ENCODE peak calls at places on chromosome 5, in four cellular contexts. Y is adrenal gland; P is CD4-positive, alpha-beta memory T cell; H is fibroblast of lung. F is an unnamed sample.
A peak's percentile ranks its signal among the peaks of the same experiment; 100 is the strongest.

GRCh38 chr5:179228341-179229121 is 116.7 kb downstream of the ADAMTS2 start:
- DNase-seq in H (peak; percentile 5), Y (no peak), P (no peak), F (peak; percentile 24)

GRCh38 chr5:158609729-158610128 is 490.0 kb downstream of the EBF1 start:
- DNase-seq in H (peak; percentile 73), P (no peak), Y (no peak), F (no peak)

GRCh38 chr5:60649288-60649917 is 50.6 kb downstream of the DEPDC1B start:
- DNase-seq in P (no peak), H (peak; percentile 25), Y (no peak), F (no peak)

GRCh38 chr5:37888476-37888875 is 48.6 kb upstream of the GDNF start:
- DNase-seq in P (no peak), Y (no peak), H (peak; percentile 70), F (no peak)

GRCh38 chr5:176415240-176416122 is 858 bp downstream of the CLTB start:
- DNase-seq in P (no peak), H (peak; percentile 63), Y (no peak), F (peak; percentile 63)

GRCh38 chr5:66882592-66883227 is 286.5 kb downstream of the MAST4 start:
- DNase-seq in Y (no peak), H (peak; percentile 83), P (no peak), F (no peak)

GRCh38 chr5:2130361-2130760 is 247.6 kb upstream of the IRX4 start:
- DNase-seq in Y (no peak), P (no peak), H (no peak), F (no peak)

GRCh38 chr5:135442387-135443256 is 4.5 kb downstream of the DCANP1 start:
- DNase-seq in P (no peak), Y (no peak), H (no peak), F (no peak)

GRCh38 chr5:73743161-73743560 is 117.2 kb downstream of the ARHGEF28 start:
- DNase-seq in P (no peak), Y (no peak), H (no peak), F (no peak)

GRCh38 chr5:150077996-150078801 is 8.2 kb downstream of the CSF1R start:
- DNase-seq in Y (peak; percentile 9), P (no peak), H (no peak), F (no peak)

GRCh38 chr5:26761040-26761439 is 277.3 kb downstream of the CDH9 start:
- DNase-seq in Y (no peak), P (no peak), H (no peak), F (no peak)

GRCh38 chr5:122629278-122629677 is 145.6 kb upstream of the SNX2 start:
- DNase-seq in H (no peak), Y (no peak), P (no peak), F (no peak)

GRCh38 chr5:157539623-157540022 is 36.0 kb downstream of the ADAM19 start:
- DNase-seq in Y (no peak), H (peak; percentile 39), P (no peak), F (no peak)

GRCh38 chr5:14671414-14671813 is 6.9 kb downstream of the OTULIN start:
- DNase-seq in P (no peak), H (peak; percentile 54), Y (no peak), F (no peak)

GRCh38 chr5:14675309-14675708 is 10.8 kb downstream of the OTULIN start:
- DNase-seq in H (peak; percentile 53), P (no peak), Y (no peak), F (no peak)

GRCh38 chr5:14672082-14672481 is 7.6 kb downstream of the OTULIN start:
- DNase-seq in P (no peak), Y (no peak), H (no peak), F (no peak)

GRCh38 chr5:14673443-14673842 is 8.9 kb downstream of the OTULIN start:
- DNase-seq in P (no peak), Y (no peak), H (no peak), F (no peak)

GRCh38 chr5:14672508-14673394 is 8.2 kb downstream of the OTULIN start:
- DNase-seq in H (peak; percentile 24), P (no peak), Y (no peak), F (no peak)
- H3K4me1 ChIP-seq in H (no peaks in the 10 kb centered on the region), P (peaks cover 93% of the 10 kb centered on the region), Y (peaks cover 56% of the 10 kb centered on the region), F (no peaks in the 10 kb centered on the region)

DNA sequence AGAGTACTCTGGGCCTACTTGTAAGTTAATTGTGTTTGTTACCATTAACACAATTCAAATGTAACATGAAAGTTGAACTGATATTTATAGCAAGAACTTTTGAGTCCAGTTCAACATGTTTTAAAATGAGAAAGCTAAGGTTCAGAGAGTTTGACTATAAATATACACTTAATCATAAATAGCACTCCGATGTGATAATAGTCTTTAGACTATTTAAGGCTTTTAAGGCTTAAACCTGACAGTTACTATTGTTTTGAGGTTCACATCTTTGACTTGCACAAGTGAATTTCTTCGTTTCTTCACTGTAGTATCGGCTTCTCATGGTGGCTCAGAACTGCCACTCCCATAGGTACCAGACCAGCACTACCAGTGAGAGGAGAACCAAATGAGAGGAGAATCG is 42.4 kb downstream of the ZNF608 start:
- DNase-seq in Y (no peak), P (no peak), H (no peak), F (no peak)
- H3K4me3 ChIP-seq in Y (no peak overlapping the region), P (no peak overlapping the region), H (no peak overlapping the region), F (no peak overlapping the region)

DNA sequence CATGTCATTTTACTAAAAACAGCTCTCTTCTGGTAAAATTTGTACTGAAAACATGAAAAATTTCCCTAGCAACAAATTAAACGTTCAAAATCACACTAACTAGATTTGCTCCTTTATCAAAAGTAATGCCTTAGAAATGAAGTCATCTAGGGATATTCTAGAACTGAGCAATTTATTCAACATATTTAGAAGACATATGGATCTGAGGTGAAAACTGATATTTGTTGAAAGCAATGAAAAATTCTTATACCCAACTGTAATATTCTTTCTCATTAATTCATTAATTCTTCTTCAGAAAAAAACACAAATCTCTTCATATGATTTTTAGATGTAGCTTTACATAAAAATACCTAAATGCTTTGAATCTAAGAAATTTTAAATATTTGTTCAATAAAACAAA is 604.9 kb downstream of the NR2F1-AS1 start:
- DNase-seq in H (no peak), Y (no peak), P (no peak), F (no peak)
- H3K4me1 ChIP-seq in H (no peaks in the 10 kb centered on the region), Y (no peaks in the 10 kb centered on the region), P (no peaks in the 10 kb centered on the region), F (no peaks in the 10 kb centered on the region)

GRCh38 chr5:90557871-90558270 is 726 bp upstream of the ADGRV1 start:
- DNase-seq in P (no peak), H (no peak), Y (no peak), F (no peak)
- H3K4me3 ChIP-seq in P (no peak overlapping the region), H (peak overlapping the region; percentile 45), Y (peak overlapping the region; percentile 9), F (no peak overlapping the region)

GRCh38 chr5:39151731-39152130 is 67.6 kb downstream of the FYB1 start:
- DNase-seq in P (no peak), H (no peak), Y (no peak), F (no peak)

GRCh38 chr5:39148983-39149534 is 70.3 kb downstream of the FYB1 start:
- DNase-seq in Y (no peak), P (peak; percentile 53), H (no peak), F (no peak)

GRCh38 chr5:39146831-39147540 is 72.4 kb downstream of the FYB1 start:
- DNase-seq in Y (no peak), P (no peak), H (no peak), F (no peak)

GRCh38 chr5:39149966-39150365 is 69.4 kb downstream of the FYB1 start:
- DNase-seq in Y (no peak), H (no peak), P (no peak), F (no peak)
- H3K4me1 ChIP-seq in Y (no peaks in the 10 kb centered on the region), H (no peaks in the 10 kb centered on the region), P (peaks cover 86% of the 10 kb centered on the region), F (no peaks in the 10 kb centered on the region)

F was measured in ovary.